ENCODE peak calls at places on chromosome X, in nine cellular contexts. U is psoas muscle, B is A549, Q is heart right ventricle, T is cardiac fibroblast, G is left ventricle myocardium inferior, H is body of pancreas, V is WERI-Rb-1, L is left lung. C is an unnamed sample.

GRCh38 chrX:112789931-112790330 is 50.7 kb downstream of the AMOT start:
- DNase-seq in U (no peak), B (no peak), Q (no peak), T (no peak), G (no peak), H (no peak), V (no peak), L (no peak), C (no peak)

GRCh38 chrX:119826399-119826959 is 26.3 kb downstream of the UPF3B start:
- DNase-seq in U (no peak), B (no peak), Q (no peak), T (peak), G (no peak), H (no peak), V (no peak), L (no peak), C (no peak)

GRCh38 chrX:23334871-23335599 is 386 bp downstream of the PTCHD1 start:
- DNase-seq in U (peak), B (no peak), Q (no peak), T (no peak), G (no peak), H (no peak), V (peak), L (peak), C (no peak)

GRCh38 chrX:103776586-103776985 is at the start of gene PLP1:
- DNase-seq in U (no peak), B (no peak), Q (no peak), T (no peak), G (no peak), H (no peak), V (no peak), L (no peak), C (no peak)

GRCh38 chrX:10010686-10011085 is 43.5 kb downstream of the CLDN34 start:
- DNase-seq in U (no peak), B (peak), Q (no peak), T (peak), G (no peak), H (no peak), V (no peak), L (no peak), C (no peak)

GRCh38 chrX:31060013-31060412 is 11.8 kb downstream of the FTHL17 start:
- DNase-seq in U (no peak), B (no peak), Q (no peak), T (no peak), G (no peak), H (no peak), V (no peak), L (no peak), C (no peak)

GRCh38 chrX:38882894-38883620 is 81.8 kb downstream of the MID1IP1 start:
- DNase-seq in U (no peak), B (no peak), Q (no peak), T (peak), G (no peak), H (peak), V (no peak), L (no peak), C (no peak)

GRCh38 chrX:104013606-104014005 is at the start of gene H2BW1:
- DNase-seq in U (no peak), B (no peak), Q (no peak), T (no peak), G (no peak), H (no peak), V (no peak), L (no peak), C (peak)

GRCh38 chrX:80765226-80765625 is 44.5 kb downstream of the BRWD3 start:
- DNase-seq in U (no peak), B (peak), Q (no peak), T (peak), G (no peak), H (no peak), V (no peak), L (no peak), C (no peak)

GRCh38 chrX:51931761-51932160 is 38.3 kb downstream of the MAGED1 start:
- DNase-seq in U (no peak), B (no peak), Q (no peak), T (no peak), G (no peak), H (peak), V (no peak), L (no peak), C (peak)

GRCh38 chrX:150163181-150163930 is 199.8 kb upstream of the MAMLD1 start:
- DNase-seq in U (no peak), B (no peak), Q (no peak), T (no peak), G (no peak), H (peak), V (no peak), L (no peak), C (peak)

GRCh38 chrX:40922307-40922706 is 162.9 kb upstream of the USP9X start:
- DNase-seq in U (no peak), B (peak), Q (no peak), T (peak), G (no peak), H (no peak), V (peak), L (no peak), C (no peak)

GRCh38 chrX:54825716-54826428 is 18.3 kb downstream of the MAGED2 start:
- DNase-seq in U (no peak), B (peak), Q (no peak), T (peak), G (no peak), H (no peak), V (no peak), L (no peak), C (no peak)

GRCh38 chrX:97050413-97050812 is 166.7 kb downstream of the RPA4 start:
- DNase-seq in U (no peak), B (no peak), Q (no peak), T (no peak), G (no peak), H (no peak), V (no peak), L (no peak), C (no peak)

GRCh38 chrX:56802921-56803848 is 74.1 kb downstream of the NBDY start:
- DNase-seq in U (peak), B (no peak), Q (peak), T (peak), G (peak), H (peak), V (peak), L (no peak), C (peak)

GRCh38 chrX:133776072-133776471 is 209.3 kb downstream of the GPC3 start:
- DNase-seq in U (no peak), B (peak), Q (no peak), T (no peak), G (peak), H (peak), V (peak), L (no peak), C (peak)

GRCh38 chrX:100647095-100647494 is 3.1 kb downstream of the SRPX2 start:
- DNase-seq in U (peak), B (no peak), Q (no peak), T (peak), G (no peak), H (no peak), V (no peak), L (no peak), C (no peak)
- TF ChIP-seq CTCF in U (no peak), B (no peak), Q (no peak), T (peak), G (no peak), H (no peak), V (no peak), L (no peak), C (no peak)

GRCh38 chrX:2587146-2587545 is 86.4 kb upstream of the DHRSX start:
- DNase-seq in U (no peak), B (no peak), Q (no peak), T (no peak), G (no peak), H (no peak), V (no peak), L (no peak), C (no peak)

GRCh38 chrX:2583194-2584162 is 82.7 kb upstream of the DHRSX start:
- DNase-seq in U (no peak), B (no peak), Q (no peak), T (no peak), G (no peak), H (no peak), V (peak), L (no peak), C (no peak)

GRCh38 chrX:2588049-2588448 is 87.3 kb upstream of the DHRSX start:
- DNase-seq in U (no peak), B (no peak), Q (no peak), T (no peak), G (no peak), H (no peak), V (no peak), L (no peak), C (no peak)

GRCh38 chrX:2584216-2584615 is 83.4 kb upstream of the DHRSX start:
- DNase-seq in U (no peak), B (no peak), Q (no peak), T (no peak), G (no peak), H (no peak), V (no peak), L (no peak), C (no peak)

DNA sequence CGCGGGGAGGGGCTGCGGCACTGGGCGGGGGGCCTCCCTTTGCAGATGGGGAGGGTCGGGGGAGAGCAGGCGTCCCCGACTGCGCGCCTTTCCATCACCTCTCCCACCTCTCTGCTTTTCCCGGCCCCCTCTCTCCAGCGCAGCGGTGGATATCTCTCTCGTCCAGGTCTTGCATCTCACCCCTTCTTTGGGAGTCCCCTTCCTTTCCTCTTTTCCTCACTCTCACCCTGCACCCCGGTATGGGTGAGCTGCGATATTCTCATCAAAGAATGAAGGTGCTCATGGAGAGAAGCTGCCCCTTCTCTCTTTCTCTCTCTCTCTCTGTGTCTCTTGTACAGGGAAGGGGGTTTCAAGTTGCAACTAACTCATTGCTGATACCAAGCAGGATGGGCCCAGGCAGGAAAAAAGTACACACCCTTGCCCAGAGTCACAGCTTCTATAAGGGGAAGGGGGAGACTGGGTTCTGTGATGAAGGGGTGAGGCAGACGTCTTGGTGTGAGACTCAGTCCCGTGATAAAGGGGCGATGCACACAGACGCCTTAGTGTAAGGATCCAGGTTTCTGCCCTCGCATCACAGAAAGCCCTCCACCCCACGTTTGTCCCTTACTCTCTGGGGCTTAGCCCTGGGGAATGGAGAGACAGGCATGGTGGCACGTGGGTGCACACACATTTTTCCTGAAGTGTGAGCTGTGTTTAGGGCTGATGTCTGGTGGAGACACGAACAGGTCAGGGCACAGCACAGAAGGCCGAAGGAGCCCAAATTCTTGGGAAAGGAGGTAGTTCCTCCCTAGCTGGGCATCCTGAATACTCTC is 84.1 kb upstream of the DHRSX start:
- DNase-seq in U (no peak), B (no peak), Q (no peak), T (no peak), G (no peak), H (no peak), V (no peak), L (no peak), C (no peak)
- H3K4me3 ChIP-seq in U (no peak), B (peak), Q (no peak), T (no peak), G (peak), H (no peak), V (no peak), L (no peak), C (no peak)

DNA sequence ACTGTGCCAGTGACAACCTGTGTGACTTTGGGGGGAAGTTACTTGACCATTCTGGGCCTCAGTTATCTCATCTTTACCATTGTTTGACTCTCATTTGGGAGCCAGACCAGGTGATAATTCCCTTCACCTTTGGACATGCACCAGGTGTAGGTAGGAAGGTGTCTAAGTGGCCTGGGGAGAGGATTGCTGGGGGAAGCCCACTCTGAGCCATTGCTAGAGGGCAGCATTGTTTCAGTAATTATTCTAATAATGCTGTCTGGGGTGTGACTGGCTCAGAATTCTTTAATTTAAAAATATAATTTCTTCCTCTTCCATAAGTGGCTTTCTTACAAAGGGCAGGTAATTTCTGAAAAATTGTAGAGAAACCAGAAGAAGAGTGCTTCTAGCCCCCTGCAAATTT is 104.3 kb downstream of the RTL9 start:
- DNase-seq in U (no peak), B (no peak), Q (no peak), T (no peak), G (no peak), H (peak), V (no peak), L (no peak), C (no peak)
- TF ChIP-seq CTCF in U (no peak), B (peak), Q (no peak), T (no peak), G (no peak), H (no peak), V (no peak), L (no peak), C (no peak)

DNA sequence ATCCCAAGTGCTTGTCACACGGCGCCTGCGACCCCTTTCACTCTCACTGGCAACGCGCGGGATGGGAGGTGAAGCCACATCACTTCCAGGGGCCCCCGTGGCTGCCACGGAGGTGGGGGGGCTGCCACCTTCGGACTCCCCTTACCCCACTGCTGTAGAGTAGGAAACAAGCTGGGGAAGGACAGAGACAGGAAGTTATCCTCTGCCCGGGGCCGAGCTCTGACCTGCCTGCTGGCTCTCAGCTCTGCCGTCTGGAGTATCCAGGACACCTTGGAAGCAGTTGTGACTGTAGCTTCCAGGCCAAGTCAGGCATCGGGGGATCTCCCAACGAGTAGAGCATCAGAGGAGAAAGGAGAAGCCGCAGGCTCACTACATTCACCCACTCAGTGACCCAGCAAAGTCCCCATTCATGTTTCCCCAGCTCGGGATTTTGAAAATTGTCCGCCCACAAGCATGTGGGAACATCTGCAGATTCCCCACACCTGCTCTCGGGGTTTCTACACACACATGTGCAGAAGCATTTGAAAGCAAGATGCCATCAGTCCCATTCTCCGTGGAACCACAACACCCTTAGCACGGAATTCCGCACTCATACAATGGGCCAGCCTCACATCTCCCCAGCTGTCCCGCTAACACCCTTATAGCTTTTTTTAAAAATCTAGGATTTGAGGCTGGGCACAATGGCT is 10.8 kb downstream of the PDZD4 start:
- DNase-seq in U (no peak), B (no peak), Q (no peak), T (no peak), G (no peak), H (no peak), V (peak), L (no peak), C (no peak)
- H3K4me3 ChIP-seq in U (peak), B (peak), Q (peak), T (peak), G (peak), H (no peak), V (peak), L (peak), C (peak)

GRCh38 chrX:27555514-27555913 is 34.6 kb upstream of the DCAF8L2 start:
- DNase-seq in U (no peak), B (peak), Q (no peak), T (peak), G (no peak), H (no peak), V (no peak), L (no peak), C (no peak)
- TF ChIP-seq CTCF in U (peak), B (no peak), Q (peak), T (peak), G (peak), H (peak), V (peak), L (peak), C (no peak)

DNA sequence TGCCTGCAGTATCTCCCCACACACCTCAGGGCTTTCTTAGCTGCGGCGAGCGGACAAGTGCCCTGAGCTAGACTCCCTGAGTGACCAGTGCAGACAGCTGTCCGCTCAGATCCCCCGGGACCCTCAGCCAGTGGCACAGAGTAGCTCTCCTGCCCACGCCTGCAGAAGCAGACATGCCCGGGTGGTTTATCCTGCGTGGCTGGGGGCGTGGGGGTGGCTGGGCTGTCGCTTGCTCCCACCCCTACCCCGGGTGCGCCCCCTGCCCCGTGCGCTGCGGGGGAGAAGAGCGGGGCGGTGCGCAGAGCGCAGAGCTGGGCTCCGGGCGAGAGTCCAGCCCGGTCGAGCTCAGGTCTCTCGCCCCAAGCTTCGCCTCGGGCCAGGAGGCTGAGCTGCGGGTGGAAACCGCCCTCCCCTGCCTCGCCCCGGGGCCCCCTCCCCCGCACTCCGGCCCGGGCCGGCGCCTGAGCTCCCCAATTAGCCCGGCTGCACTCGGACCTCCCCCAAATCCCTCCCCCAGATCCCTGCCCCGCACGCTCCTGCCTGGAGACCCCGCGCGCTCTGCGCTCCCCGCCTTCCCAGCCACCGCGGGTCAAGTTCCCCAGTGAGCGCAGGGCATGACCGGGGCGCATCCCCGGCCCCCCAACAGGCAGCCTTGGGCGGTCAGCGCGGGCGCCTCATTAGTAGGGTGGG is 11.7 kb upstream of the SHOX start:
- DNase-seq in U (no peak), B (no peak), Q (no peak), T (no peak), G (no peak), H (no peak), V (no peak), L (no peak), C (no peak)
- H3K4me3 ChIP-seq in U (no peak), B (no peak), Q (no peak), T (no peak), G (no peak), H (no peak), V (no peak), L (no peak), C (no peak)

DNA sequence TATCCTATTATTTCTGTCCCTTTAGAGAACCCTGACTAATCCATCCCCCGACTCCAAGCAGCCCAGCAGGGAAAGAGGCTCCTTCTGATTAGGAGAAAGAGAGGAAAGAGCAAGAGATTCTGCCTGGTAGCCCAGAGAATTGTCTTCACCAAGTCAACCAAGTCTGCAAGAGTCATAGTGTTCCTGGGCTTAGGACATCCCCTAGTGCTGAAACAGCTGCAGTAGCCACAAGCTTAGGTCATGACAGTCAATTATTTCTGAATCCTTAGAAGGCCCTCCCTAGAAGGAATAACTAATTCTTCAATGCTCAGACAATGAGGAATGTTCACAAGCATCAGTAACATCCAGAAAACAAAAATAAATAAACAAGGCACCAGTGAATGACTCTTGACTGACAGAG is 480.3 kb upstream of the GRIA3 start:
- DNase-seq in U (no peak), B (no peak), Q (no peak), T (peak), G (no peak), H (no peak), V (no peak), L (no peak), C (no peak)
- TF ChIP-seq CTCF in U (no peak), B (no peak), Q (no peak), T (peak), G (no peak), H (no peak), V (no peak), L (no peak), C (no peak)

GRCh38 chrX:79170632-79171031 is 26.1 kb downstream of the GPR174 start:
- DNase-seq in U (no peak), B (no peak), Q (no peak), T (no peak), G (no peak), H (no peak), V (no peak), L (no peak), C (no peak)
- H3K4me3 ChIP-seq in U (no peak), B (no peak), Q (no peak), T (no peak), G (no peak), H (no peak), V (no peak), L (no peak), C (no peak)

GRCh38 chrX:115425359-115425758 is 135.6 kb upstream of the PLS3 start:
- DNase-seq in U (no peak), B (no peak), Q (no peak), T (no peak), G (no peak), H (no peak), V (no peak), L (no peak), C (no peak)

GRCh38 chrX:115423091-115423490 is 133.6 kb downstream of the LUZP4 start:
- DNase-seq in U (no peak), B (no peak), Q (no peak), T (no peak), G (no peak), H (no peak), V (no peak), L (no peak), C (no peak)

GRCh38 chrX:115428011-115428410 is 133.0 kb upstream of the PLS3 start:
- DNase-seq in U (no peak), B (no peak), Q (no peak), T (no peak), G (no peak), H (no peak), V (peak), L (no peak), C (no peak)
- TF ChIP-seq CTCF in U (no peak), B (no peak), Q (no peak), T (no peak), G (no peak), H (no peak), V (no peak), L (no peak), C (no peak)

C was measured in testis.